ENCODE peak calls at places on chromosome 10, in seven cellular contexts. One of them, this sample, is unnamed.

GRCh38 chr10:32153931-32154330 is 97.7 kb upstream of the KIF5B start:
- DNase-seq in GM10248: no peak
- DNase-seq in cardiac muscle cell: peak
- DNase-seq in neural progenitor cell: no peak
- DNase-seq in kidney epithelial cell: no peak
- DNase-seq in AG04450: no peak
- DNase-seq in HFF-Myc: no peak
- DNase-seq in this sample: no peak

GRCh38 chr10:98340946-98341345 is 73.0 kb upstream of the LOXL4 start:
- DNase-seq in GM10248: no peak
- DNase-seq in cardiac muscle cell: peak
- DNase-seq in neural progenitor cell: no peak
- DNase-seq in kidney epithelial cell: no peak
- DNase-seq in AG04450: no peak
- DNase-seq in HFF-Myc: no peak
- DNase-seq in this sample: no peak

GRCh38 chr10:71835671-71836593 is 15.1 kb downstream of the PSAP start:
- DNase-seq in GM10248: peak
- DNase-seq in cardiac muscle cell: peak
- DNase-seq in neural progenitor cell: peak
- DNase-seq in kidney epithelial cell: peak
- DNase-seq in AG04450: no peak
- DNase-seq in HFF-Myc: peak
- DNase-seq in this sample: peak

GRCh38 chr10:73501651-73502050 is 5.8 kb upstream of the PPP3CB start:
- DNase-seq in GM10248: peak
- DNase-seq in cardiac muscle cell: no peak
- DNase-seq in neural progenitor cell: no peak
- DNase-seq in kidney epithelial cell: no peak
- DNase-seq in AG04450: no peak
- DNase-seq in HFF-Myc: no peak
- DNase-seq in this sample: no peak

GRCh38 chr10:16952010-16952550 is 134.9 kb upstream of the RSU1 start:
- DNase-seq in GM10248: no peak
- DNase-seq in cardiac muscle cell: no peak
- DNase-seq in neural progenitor cell: no peak
- DNase-seq in kidney epithelial cell: no peak
- DNase-seq in AG04450: no peak
- DNase-seq in HFF-Myc: no peak
- DNase-seq in this sample: no peak

GRCh38 chr10:9016930-9017329 is 962.4 kb downstream of the GATA3 start:
- DNase-seq in GM10248: no peak
- DNase-seq in cardiac muscle cell: no peak
- DNase-seq in neural progenitor cell: no peak
- DNase-seq in kidney epithelial cell: no peak
- DNase-seq in AG04450: no peak
- DNase-seq in HFF-Myc: no peak
- DNase-seq in this sample: no peak

GRCh38 chr10:131739201-131739600 is 161.6 kb upstream of the PPP2R2D start:
- DNase-seq in GM10248: no peak
- DNase-seq in cardiac muscle cell: no peak
- DNase-seq in neural progenitor cell: no peak
- DNase-seq in kidney epithelial cell: no peak
- DNase-seq in AG04450: no peak
- DNase-seq in HFF-Myc: no peak
- DNase-seq in this sample: no peak

GRCh38 chr10:133359554-133359971 is 1.7 kb upstream of the FUOM start:
- DNase-seq in GM10248: no peak
- DNase-seq in cardiac muscle cell: no peak
- DNase-seq in neural progenitor cell: no peak
- DNase-seq in kidney epithelial cell: no peak
- DNase-seq in AG04450: no peak
- DNase-seq in HFF-Myc: no peak
- DNase-seq in this sample: no peak

GRCh38 chr10:74598891-74599566 is 227.4 kb upstream of the KAT6B start:
- DNase-seq in GM10248: peak
- DNase-seq in cardiac muscle cell: peak
- DNase-seq in neural progenitor cell: no peak
- DNase-seq in kidney epithelial cell: no peak
- DNase-seq in AG04450: no peak
- DNase-seq in HFF-Myc: no peak
- DNase-seq in this sample: peak

GRCh38 chr10:99709480-99710229 is 22.3 kb downstream of the COX15 start:
- DNase-seq in GM10248: peak
- DNase-seq in cardiac muscle cell: no peak
- DNase-seq in neural progenitor cell: peak
- DNase-seq in kidney epithelial cell: no peak
- DNase-seq in AG04450: no peak
- DNase-seq in HFF-Myc: no peak
- DNase-seq in this sample: peak

GRCh38 chr10:79305988-79306387 is 41.3 kb upstream of the PPIF start:
- DNase-seq in GM10248: no peak
- DNase-seq in cardiac muscle cell: no peak
- DNase-seq in neural progenitor cell: no peak
- DNase-seq in kidney epithelial cell: no peak
- DNase-seq in AG04450: no peak
- DNase-seq in HFF-Myc: no peak
- DNase-seq in this sample: no peak

GRCh38 chr10:133294189-133294588 is 14.5 kb downstream of the TUBGCP2 start:
- DNase-seq in GM10248: no peak
- DNase-seq in cardiac muscle cell: no peak
- DNase-seq in neural progenitor cell: no peak
- DNase-seq in kidney epithelial cell: no peak
- DNase-seq in AG04450: no peak
- DNase-seq in HFF-Myc: no peak
- DNase-seq in this sample: no peak

GRCh38 chr10:122178655-122179054 is 92.4 kb upstream of the BTBD16 start:
- DNase-seq in GM10248: no peak
- DNase-seq in cardiac muscle cell: no peak
- DNase-seq in neural progenitor cell: no peak
- DNase-seq in kidney epithelial cell: no peak
- DNase-seq in AG04450: no peak
- DNase-seq in HFF-Myc: no peak
- DNase-seq in this sample: no peak

GRCh38 chr10:91006001-91006751 is 85.3 kb upstream of the ANKRD1 start:
- DNase-seq in GM10248: peak
- DNase-seq in cardiac muscle cell: peak
- DNase-seq in neural progenitor cell: peak
- DNase-seq in kidney epithelial cell: peak
- DNase-seq in AG04450: peak
- DNase-seq in HFF-Myc: peak
- DNase-seq in this sample: no peak

GRCh38 chr10:74056081-74056818 is 58.3 kb downstream of the VCL start:
- DNase-seq in GM10248: no peak
- DNase-seq in cardiac muscle cell: peak
- DNase-seq in neural progenitor cell: no peak
- DNase-seq in kidney epithelial cell: no peak
- DNase-seq in AG04450: peak
- DNase-seq in HFF-Myc: no peak
- DNase-seq in this sample: peak

GRCh38 chr10:83372646-83373045 is 766.7 kb upstream of the GHITM start:
- DNase-seq in GM10248: no peak
- DNase-seq in cardiac muscle cell: no peak
- DNase-seq in neural progenitor cell: no peak
- DNase-seq in kidney epithelial cell: no peak
- DNase-seq in AG04450: no peak
- DNase-seq in HFF-Myc: no peak
- DNase-seq in this sample: no peak

GRCh38 chr10:99977916-99978315 is 31.8 kb downstream of the DNMBP start:
- DNase-seq in GM10248: no peak
- DNase-seq in cardiac muscle cell: peak
- DNase-seq in neural progenitor cell: peak
- DNase-seq in kidney epithelial cell: no peak
- DNase-seq in AG04450: no peak
- DNase-seq in HFF-Myc: no peak
- DNase-seq in this sample: no peak

GRCh38 chr10:22821501-22821900 is 106.4 kb upstream of the ARMC3 start:
- DNase-seq in GM10248: no peak
- DNase-seq in cardiac muscle cell: peak
- DNase-seq in neural progenitor cell: no peak
- DNase-seq in kidney epithelial cell: no peak
- DNase-seq in AG04450: no peak
- DNase-seq in HFF-Myc: peak
- DNase-seq in this sample: no peak

GRCh38 chr10:78116451-78116850 is 82.8 kb downstream of the RPS24 start:
- DNase-seq in GM10248: no peak
- DNase-seq in cardiac muscle cell: no peak
- DNase-seq in neural progenitor cell: no peak
- DNase-seq in kidney epithelial cell: no peak
- DNase-seq in AG04450: no peak
- DNase-seq in HFF-Myc: no peak
- DNase-seq in this sample: no peak

GRCh38 chr10:79404231-79404609 is 41.2 kb downstream of the ZCCHC24 start:
- DNase-seq in GM10248: no peak
- DNase-seq in cardiac muscle cell: peak
- DNase-seq in neural progenitor cell: peak
- DNase-seq in kidney epithelial cell: no peak
- DNase-seq in AG04450: peak
- DNase-seq in HFF-Myc: no peak
- DNase-seq in this sample: no peak

GRCh38 chr10:129744896-129745750 is 219.0 kb downstream of the EBF3 start:
- DNase-seq in GM10248: no peak
- DNase-seq in cardiac muscle cell: no peak
- DNase-seq in neural progenitor cell: no peak
- DNase-seq in kidney epithelial cell: no peak
- DNase-seq in AG04450: no peak
- DNase-seq in HFF-Myc: no peak
- DNase-seq in this sample: no peak

GRCh38 chr10:112503643-112504042 is 56.6 kb downstream of the VTI1A start:
- DNase-seq in GM10248: no peak
- DNase-seq in cardiac muscle cell: no peak
- DNase-seq in neural progenitor cell: no peak
- DNase-seq in kidney epithelial cell: no peak
- DNase-seq in AG04450: no peak
- DNase-seq in HFF-Myc: no peak
- DNase-seq in this sample: no peak

GRCh38 chr10:20006169-20006870 is 190.1 kb downstream of the PLXDC2 start:
- DNase-seq in GM10248: no peak
- DNase-seq in cardiac muscle cell: peak
- DNase-seq in neural progenitor cell: no peak
- DNase-seq in kidney epithelial cell: no peak
- DNase-seq in AG04450: no peak
- DNase-seq in HFF-Myc: no peak
- DNase-seq in this sample: no peak

GRCh38 chr10:60466267-60467201 is 76.9 kb upstream of the ANK3 start:
- DNase-seq in GM10248: no peak
- DNase-seq in cardiac muscle cell: no peak
- DNase-seq in neural progenitor cell: no peak
- DNase-seq in kidney epithelial cell: no peak
- DNase-seq in AG04450: peak
- DNase-seq in HFF-Myc: no peak
- DNase-seq in this sample: no peak

GRCh38 chr10:132476146-132477065 is 61.2 kb upstream of the INPP5A start:
- DNase-seq in GM10248: no peak
- DNase-seq in cardiac muscle cell: no peak
- DNase-seq in neural progenitor cell: no peak
- DNase-seq in kidney epithelial cell: no peak
- DNase-seq in AG04450: no peak
- DNase-seq in HFF-Myc: no peak
- DNase-seq in this sample: no peak

GRCh38 chr10:73744690-73744994 is 470 bp downstream of the SEC24C start:
- DNase-seq in GM10248: peak
- DNase-seq in cardiac muscle cell: peak
- DNase-seq in neural progenitor cell: peak
- DNase-seq in kidney epithelial cell: no peak
- DNase-seq in AG04450: no peak
- DNase-seq in HFF-Myc: no peak
- DNase-seq in this sample: peak

GRCh38 chr10:71755179-71755879 is 18.0 kb downstream of the VSIR start:
- DNase-seq in GM10248: no peak
- DNase-seq in cardiac muscle cell: no peak
- DNase-seq in neural progenitor cell: no peak
- DNase-seq in kidney epithelial cell: no peak
- DNase-seq in AG04450: no peak
- DNase-seq in HFF-Myc: no peak
- DNase-seq in this sample: no peak

GRCh38 chr10:46787321-46787615 is 124.0 kb upstream of the PTPN20 start:
- DNase-seq in GM10248: peak
- DNase-seq in cardiac muscle cell: peak
- DNase-seq in neural progenitor cell: no peak
- DNase-seq in kidney epithelial cell: peak
- DNase-seq in AG04450: no peak
- DNase-seq in HFF-Myc: peak
- DNase-seq in this sample: peak
- TF ChIP-seq CTCF in GM10248: peak
- TF ChIP-seq CTCF in cardiac muscle cell: peak
- TF ChIP-seq CTCF in neural progenitor cell: no peak
- TF ChIP-seq CTCF in kidney epithelial cell: peak
- TF ChIP-seq CTCF in AG04450: peak
- TF ChIP-seq CTCF in HFF-Myc: no peak
- TF ChIP-seq CTCF in this sample: peak

GRCh38 chr10:4767033-4767814 is 58.8 kb upstream of the AKR1E2 start:
- DNase-seq in GM10248: no peak
- DNase-seq in cardiac muscle cell: peak
- DNase-seq in neural progenitor cell: peak
- DNase-seq in kidney epithelial cell: no peak
- DNase-seq in AG04450: no peak
- DNase-seq in HFF-Myc: peak
- DNase-seq in this sample: no peak
- TF ChIP-seq CTCF in GM10248: peak
- TF ChIP-seq CTCF in cardiac muscle cell: peak
- TF ChIP-seq CTCF in neural progenitor cell: peak
- TF ChIP-seq CTCF in kidney epithelial cell: peak
- TF ChIP-seq CTCF in AG04450: peak
- TF ChIP-seq CTCF in HFF-Myc: peak
- TF ChIP-seq CTCF in this sample: no peak

GRCh38 chr10:94042001-94042813 is 48.5 kb downstream of the PLCE1 start:
- DNase-seq in GM10248: no peak
- DNase-seq in cardiac muscle cell: peak
- DNase-seq in neural progenitor cell: no peak
- DNase-seq in kidney epithelial cell: peak
- DNase-seq in AG04450: peak
- DNase-seq in HFF-Myc: peak
- DNase-seq in this sample: no peak
- TF ChIP-seq CTCF in GM10248: no peak
- TF ChIP-seq CTCF in cardiac muscle cell: peak
- TF ChIP-seq CTCF in neural progenitor cell: no peak
- TF ChIP-seq CTCF in kidney epithelial cell: no peak
- TF ChIP-seq CTCF in AG04450: peak
- TF ChIP-seq CTCF in HFF-Myc: no peak
- TF ChIP-seq CTCF in this sample: no peak

DNA sequence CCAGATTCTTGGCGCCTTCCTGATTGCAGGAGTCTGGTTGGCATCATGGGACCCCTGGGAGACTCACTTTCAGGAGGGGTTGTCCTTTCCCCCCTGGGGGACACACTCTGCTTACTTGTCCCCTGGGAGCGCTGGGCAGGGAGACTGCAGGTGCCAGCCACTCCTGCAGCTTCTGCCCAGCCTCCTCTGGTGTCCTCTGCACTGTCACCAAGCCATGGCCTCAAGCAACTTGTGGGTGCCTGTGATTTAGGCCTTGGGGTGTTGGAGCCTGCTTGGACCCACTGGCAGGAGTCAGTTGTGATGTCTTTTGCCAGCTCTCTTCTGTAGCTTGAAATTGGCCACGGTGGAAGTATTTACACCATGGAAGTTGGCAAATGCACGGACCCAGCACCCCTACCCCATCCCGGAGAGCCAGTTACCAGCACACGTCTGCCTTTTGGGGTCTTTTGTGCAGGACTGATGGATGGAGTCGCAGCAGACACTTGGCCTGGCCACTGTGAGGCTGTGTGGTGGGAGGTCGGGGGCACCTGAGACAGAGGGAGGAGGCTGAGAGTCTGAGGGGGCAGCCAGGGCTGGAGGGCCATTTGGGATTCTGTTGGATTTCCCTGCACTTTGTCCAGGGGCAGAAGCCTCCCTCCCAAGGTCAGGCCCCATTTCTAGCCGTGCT is 104.7 kb downstream of the LHPP start:
- DNase-seq in GM10248: no peak
- DNase-seq in cardiac muscle cell: no peak
- DNase-seq in neural progenitor cell: no peak
- DNase-seq in kidney epithelial cell: no peak
- DNase-seq in AG04450: no peak
- DNase-seq in HFF-Myc: no peak
- DNase-seq in this sample: no peak
- TF ChIP-seq CTCF in GM10248: no peak
- TF ChIP-seq CTCF in cardiac muscle cell: no peak
- TF ChIP-seq CTCF in neural progenitor cell: no peak
- TF ChIP-seq CTCF in kidney epithelial cell: no peak
- TF ChIP-seq CTCF in AG04450: no peak
- TF ChIP-seq CTCF in HFF-Myc: no peak
- TF ChIP-seq CTCF in this sample: no peak